ENCODE peak calls at places on chromosomes 2 and 18, in eight cellular contexts. H, R, S, W, J, U, G and D are unnamed samples.

GRCh38 chr2:176105078-176105726 is 1.9 kb upstream of the HOXD11 start:
- DNase-seq in H (no peak), R (no peak), S (no peak), W (no peak), J (no peak), U (no peak), G (no peak), D (peak; percentile 54)

GRCh38 chr2:65177754-65178442 is 48.0 kb upstream of the RAB1A start:
- DNase-seq in H (no peak), R (no peak), S (no peak), W (no peak), J (no peak), U (no peak), G (no peak), D (no peak)

GRCh38 chr18:23380001-23380550 is 73.0 kb upstream of the RIOK3 start:
- DNase-seq in H (no peak), R (no peak), S (no peak), W (no peak), J (no peak), U (peak; percentile 79), G (no peak), D (peak; percentile 31)

GRCh38 chr2:217797661-217798069 is 205.1 kb downstream of the TNS1 start:
- DNase-seq in H (peak; percentile 13), R (peak; percentile 33), S (no peak), W (no peak), J (no peak), U (no peak), G (no peak), D (no peak)

GRCh38 chr2:45248214-45248613 is 239.0 kb upstream of the SIX2 start:
- DNase-seq in H (no peak), R (no peak), S (no peak), W (no peak), J (no peak), U (no peak), G (no peak), D (no peak)

GRCh38 chr2:217246108-217246507 is 386.2 kb upstream of the TNP1 start:
- DNase-seq in H (no peak), R (no peak), S (no peak), W (no peak), J (no peak), U (no peak), G (no peak), D (no peak)

GRCh38 chr2:224142397-224143312 is 103.6 kb upstream of the SERPINE2 start:
- DNase-seq in H (no peak), R (no peak), S (no peak), W (no peak), J (no peak), U (peak; percentile 89), G (no peak), D (no peak)

GRCh38 chr18:55587341-55588000 is 521 bp downstream of the TCF4 start:
- DNase-seq in H (peak; percentile 76), R (peak; percentile 44), S (no peak), W (no peak), J (no peak), U (peak; percentile 63), G (no peak), D (peak; percentile 58)

GRCh38 chr2:182713611-182714010 is 2.4 kb upstream of the DNAJC10 start:
- DNase-seq in H (no peak), R (no peak), S (no peak), W (no peak), J (no peak), U (peak; percentile 24), G (no peak), D (no peak)

GRCh38 chr2:110017-110416 is 63.7 kb upstream of the FAM110C start:
- DNase-seq in H (no peak), R (no peak), S (no peak), W (no peak), J (no peak), U (no peak), G (no peak), D (no peak)

GRCh38 chr2:149989447-149990063 is 402.0 kb upstream of the MMADHC start:
- DNase-seq in H (no peak), R (no peak), S (no peak), W (no peak), J (peak; percentile 72), U (peak; percentile 95), G (no peak), D (no peak)

GRCh38 chr18:78780719-78781600 is 198.7 kb upstream of the SALL3 start:
- DNase-seq in H (no peak), R (no peak), S (no peak), W (no peak), J (no peak), U (no peak), G (no peak), D (no peak)

GRCh38 chr18:45774065-45774521 is 50.1 kb downstream of the SLC14A1 start:
- DNase-seq in H (no peak), R (no peak), S (no peak), W (no peak), J (no peak), U (no peak), G (no peak), D (no peak)

GRCh38 chr2:151927501-151928221 is 99.4 kb upstream of the ARL5A start:
- DNase-seq in H (no peak), R (no peak), S (no peak), W (no peak), J (no peak), U (no peak), G (no peak), D (peak; percentile 45)

GRCh38 chr2:232120911-232121310 is 159.4 kb downstream of the DIS3L2 start:
- DNase-seq in H (no peak), R (no peak), S (no peak), W (no peak), J (no peak), U (peak; percentile 37), G (no peak), D (no peak)

GRCh38 chr2:6957031-6957714 is 40.0 kb downstream of the RNF144A start:
- DNase-seq in H (no peak), R (no peak), S (no peak), W (no peak), J (peak; percentile 60), U (no peak), G (no peak), D (no peak)

GRCh38 chr18:62981566-62981965 is 266.2 kb downstream of the PHLPP1 start:
- DNase-seq in H (no peak), R (no peak), S (no peak), W (no peak), J (no peak), U (no peak), G (no peak), D (no peak)
- H3K4me2 ChIP-seq in H (no peak overlapping the region), R (no peak overlapping the region), S (no peak overlapping the region), W (no peak overlapping the region), J (no peak overlapping the region), U (no peak overlapping the region), G (no peak overlapping the region), D (no peak overlapping the region)

DNA sequence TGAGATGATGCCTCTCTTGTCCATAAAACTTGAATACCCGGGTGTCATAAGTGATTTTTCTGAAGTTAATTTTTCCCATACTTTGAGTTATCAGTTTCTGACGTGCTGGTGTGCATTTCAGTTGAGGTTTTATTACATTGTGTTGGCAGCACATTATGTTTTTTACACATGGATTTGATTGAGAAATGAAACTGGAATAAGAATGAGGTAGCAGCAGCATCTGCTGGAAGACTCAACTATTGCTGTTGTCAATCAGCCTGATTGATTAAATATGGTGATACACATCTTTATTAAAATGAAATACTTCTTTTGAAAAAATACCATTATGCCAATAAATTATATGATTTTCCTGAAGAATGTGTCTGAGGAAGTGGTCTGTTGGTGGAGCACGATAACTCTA is 60.5 kb downstream of the INSIG2 start:
- DNase-seq in H (no peak), R (no peak), S (no peak), W (no peak), J (no peak), U (peak; percentile 44), G (no peak), D (no peak)
- TF ChIP-seq POLR2AphosphoS5 in H (no peak), R (no peak), S (no peak), W (no peak), J (no peak), U (no peak), G (no peak), D (no peak)

GRCh38 chr2:12317853-12318426 is 398.8 kb upstream of the TRIB2 start:
- DNase-seq in H (no peak), R (no peak), S (no peak), W (no peak), J (no peak), U (peak; percentile 36), G (no peak), D (no peak)

GRCh38 chr2:12316464-12316863 is 400.3 kb upstream of the TRIB2 start:
- DNase-seq in H (no peak), R (no peak), S (no peak), W (no peak), J (no peak), U (no peak), G (no peak), D (no peak)

GRCh38 chr2:12315224-12315623 is 401.5 kb upstream of the TRIB2 start:
- DNase-seq in H (no peak), R (peak; percentile 40), S (no peak), W (no peak), J (no peak), U (no peak), G (no peak), D (no peak)

GRCh38 chr2:12318427-12319057 is 398.2 kb upstream of the TRIB2 start:
- DNase-seq in H (no peak), R (no peak), S (no peak), W (no peak), J (no peak), U (no peak), G (no peak), D (no peak)

GRCh38 chr2:12317286-12317685 is 399.4 kb upstream of the TRIB2 start:
- DNase-seq in H (no peak), R (no peak), S (no peak), W (no peak), J (no peak), U (no peak), G (no peak), D (no peak)
- H3K4me2 ChIP-seq in H (peak overlapping the region; percentile 44), R (no peak overlapping the region), S (no peak overlapping the region), W (no peak overlapping the region), J (no peak overlapping the region), U (no peak overlapping the region), G (no peak overlapping the region), D (no peak overlapping the region)

DNA sequence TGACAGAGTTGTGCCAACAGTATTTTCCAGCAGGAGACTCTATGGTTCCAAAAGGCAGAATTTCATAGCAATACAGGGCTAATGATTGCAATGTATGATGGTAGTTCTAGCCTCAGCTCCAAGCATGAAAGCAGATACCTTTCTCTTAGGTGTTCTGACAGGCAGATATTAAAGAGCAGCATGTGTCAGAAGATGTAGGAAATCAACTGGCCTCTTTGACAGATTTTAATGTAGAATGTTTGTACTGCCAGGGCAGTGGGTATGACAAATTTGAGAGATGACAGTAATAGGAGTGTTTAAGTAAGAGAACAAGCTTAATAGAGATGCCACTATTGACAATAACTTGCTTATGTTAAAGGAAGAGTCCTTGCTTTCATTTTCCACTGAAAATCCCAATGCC is 21.5 kb upstream of the VWC2L start:
- DNase-seq in H (no peak), R (no peak), S (no peak), W (no peak), J (no peak), U (no peak), G (no peak), D (no peak)
- TF ChIP-seq POLR2AphosphoS5 in H (no peak), R (no peak), S (no peak), W (no peak), J (no peak), U (no peak), G (no peak), D (no peak)